ENCODE peak calls at places on chromosomes 3 and 15, in six cellular contexts. One of them, this sample, is unnamed.

GRCh38 chr3:194485471-194485875 is 1.3 kb downstream of the ATP13A3 start:
- DNase-seq in hepatocyte: no peak
- DNase-seq in A549: no peak
- DNase-seq in neuronal stem cell: no peak
- DNase-seq in PC-3: peak
- DNase-seq in HepG2: no peak
- DNase-seq in this sample: peak

GRCh38 chr3:64612916-64613526 is 74.8 kb downstream of the ADAMTS9 start:
- DNase-seq in HepG2: no peak
- DNase-seq in A549: no peak
- DNase-seq in PC-3: no peak
- DNase-seq in neuronal stem cell: no peak
- DNase-seq in hepatocyte: peak
- DNase-seq in this sample: no peak

GRCh38 chr3:171103185-171103584 is 76.7 kb upstream of the SLC2A2 start:
- DNase-seq in neuronal stem cell: no peak
- DNase-seq in hepatocyte: no peak
- DNase-seq in A549: no peak
- DNase-seq in PC-3: no peak
- DNase-seq in HepG2: no peak
- DNase-seq in this sample: no peak

GRCh38 chr15:86558678-86559077 is 479.0 kb downstream of the AGBL1 start:
- DNase-seq in neuronal stem cell: no peak
- DNase-seq in HepG2: no peak
- DNase-seq in hepatocyte: no peak
- DNase-seq in PC-3: no peak
- DNase-seq in A549: no peak
- DNase-seq in this sample: no peak

GRCh38 chr3:10837849-10838248 is 21.8 kb downstream of the SLC6A11 start:
- DNase-seq in PC-3: no peak
- DNase-seq in HepG2: no peak
- DNase-seq in neuronal stem cell: no peak
- DNase-seq in A549: no peak
- DNase-seq in hepatocyte: no peak
- DNase-seq in this sample: no peak

GRCh38 chr3:5145120-5145519 is 23.0 kb downstream of the ARL8B start:
- DNase-seq in A549: no peak
- DNase-seq in PC-3: no peak
- DNase-seq in neuronal stem cell: no peak
- DNase-seq in hepatocyte: no peak
- DNase-seq in HepG2: no peak
- DNase-seq in this sample: no peak

GRCh38 chr3:41419809-41420208 is 220.5 kb downstream of the CTNNB1 start:
- DNase-seq in A549: no peak
- DNase-seq in hepatocyte: no peak
- DNase-seq in HepG2: no peak
- DNase-seq in neuronal stem cell: no peak
- DNase-seq in PC-3: no peak
- DNase-seq in this sample: no peak

GRCh38 chr15:76903251-76903681 is 1.9 kb downstream of the SCAPER start:
- DNase-seq in neuronal stem cell: no peak
- DNase-seq in A549: no peak
- DNase-seq in hepatocyte: peak
- DNase-seq in HepG2: peak
- DNase-seq in PC-3: peak
- DNase-seq in this sample: peak

GRCh38 chr3:16290007-16290826 is 25.2 kb downstream of the OXNAD1 start:
- DNase-seq in HepG2: peak
- DNase-seq in hepatocyte: peak
- DNase-seq in PC-3: peak
- DNase-seq in A549: peak
- DNase-seq in neuronal stem cell: peak
- DNase-seq in this sample: peak

GRCh38 chr3:134494539-134494938 is 8.7 kb downstream of the CEP63 start:
- DNase-seq in neuronal stem cell: no peak
- DNase-seq in PC-3: no peak
- DNase-seq in HepG2: no peak
- DNase-seq in A549: no peak
- DNase-seq in hepatocyte: no peak
- DNase-seq in this sample: no peak

GRCh38 chr3:23949784-23950183 is 4.7 kb downstream of the NR1D2 start:
- DNase-seq in HepG2: peak
- DNase-seq in hepatocyte: peak
- DNase-seq in neuronal stem cell: no peak
- DNase-seq in PC-3: peak
- DNase-seq in A549: no peak
- DNase-seq in this sample: no peak

GRCh38 chr3:13221491-13221890 is 148.3 kb upstream of the IQSEC1 start:
- DNase-seq in HepG2: no peak
- DNase-seq in PC-3: no peak
- DNase-seq in A549: no peak
- DNase-seq in neuronal stem cell: no peak
- DNase-seq in hepatocyte: no peak
- DNase-seq in this sample: no peak

GRCh38 chr3:122577409-122578028 is at the start of gene PARP15:
- DNase-seq in hepatocyte: no peak
- DNase-seq in A549: no peak
- DNase-seq in PC-3: no peak
- DNase-seq in neuronal stem cell: no peak
- DNase-seq in HepG2: no peak
- DNase-seq in this sample: peak

GRCh38 chr3:81581966-81582599 is 179.4 kb downstream of the GBE1 start:
- DNase-seq in PC-3: peak
- DNase-seq in neuronal stem cell: no peak
- DNase-seq in hepatocyte: peak
- DNase-seq in HepG2: peak
- DNase-seq in A549: no peak
- DNase-seq in this sample: peak

GRCh38 chr15:71414778-71415177 is 299.5 kb downstream of the THSD4 start:
- DNase-seq in PC-3: peak
- DNase-seq in neuronal stem cell: no peak
- DNase-seq in A549: no peak
- DNase-seq in hepatocyte: no peak
- DNase-seq in HepG2: no peak
- DNase-seq in this sample: no peak

GRCh38 chr15:45521596-45522167 is 873 bp downstream of the SLC30A4 start:
- DNase-seq in neuronal stem cell: peak
- DNase-seq in PC-3: no peak
- DNase-seq in HepG2: peak
- DNase-seq in hepatocyte: peak
- DNase-seq in A549: no peak
- DNase-seq in this sample: peak

GRCh38 chr15:81619002-81619401 is 245.0 kb upstream of the TMC3 start:
- DNase-seq in neuronal stem cell: no peak
- DNase-seq in PC-3: no peak
- DNase-seq in A549: no peak
- DNase-seq in HepG2: no peak
- DNase-seq in hepatocyte: no peak
- DNase-seq in this sample: no peak

GRCh38 chr3:73530030-73530411 is 94.7 kb downstream of the PDZRN3 start:
- DNase-seq in PC-3: no peak
- DNase-seq in HepG2: no peak
- DNase-seq in A549: no peak
- DNase-seq in neuronal stem cell: no peak
- DNase-seq in hepatocyte: no peak
- DNase-seq in this sample: peak

GRCh38 chr15:68492855-68493254 is 60.9 kb upstream of the ITGA11 start:
- DNase-seq in neuronal stem cell: no peak
- DNase-seq in HepG2: no peak
- DNase-seq in A549: no peak
- DNase-seq in PC-3: no peak
- DNase-seq in hepatocyte: no peak
- DNase-seq in this sample: peak

GRCh38 chr3:120182613-120183524 is 88.6 kb upstream of the GSK3B start:
- DNase-seq in A549: no peak
- DNase-seq in hepatocyte: no peak
- DNase-seq in PC-3: peak
- DNase-seq in neuronal stem cell: no peak
- DNase-seq in HepG2: no peak
- DNase-seq in this sample: peak

GRCh38 chr3:99720985-99721632 is 82.7 kb downstream of the COL8A1 start:
- DNase-seq in neuronal stem cell: no peak
- DNase-seq in PC-3: peak
- DNase-seq in A549: no peak
- DNase-seq in HepG2: no peak
- DNase-seq in hepatocyte: no peak
- DNase-seq in this sample: peak

GRCh38 chr15:56820333-56820732 is 87.0 kb upstream of the ZNF280D start:
- DNase-seq in A549: no peak
- DNase-seq in neuronal stem cell: no peak
- DNase-seq in hepatocyte: no peak
- DNase-seq in HepG2: no peak
- DNase-seq in PC-3: no peak
- DNase-seq in this sample: no peak

GRCh38 chr3:1971780-1972179 is 126.9 kb upstream of the CNTN4 start:
- DNase-seq in hepatocyte: no peak
- DNase-seq in HepG2: no peak
- DNase-seq in PC-3: no peak
- DNase-seq in neuronal stem cell: no peak
- DNase-seq in A549: no peak
- DNase-seq in this sample: no peak

GRCh38 chr3:169573129-169573528 is 90.4 kb downstream of the MECOM start:
- DNase-seq in neuronal stem cell: no peak
- DNase-seq in HepG2: no peak
- DNase-seq in A549: no peak
- DNase-seq in PC-3: peak
- DNase-seq in hepatocyte: no peak
- DNase-seq in this sample: peak

GRCh38 chr3:152650177-152650576 is 184.8 kb upstream of the P2RY1 start:
- DNase-seq in PC-3: no peak
- DNase-seq in A549: no peak
- DNase-seq in HepG2: peak
- DNase-seq in neuronal stem cell: no peak
- DNase-seq in hepatocyte: no peak
- DNase-seq in this sample: peak

DNA sequence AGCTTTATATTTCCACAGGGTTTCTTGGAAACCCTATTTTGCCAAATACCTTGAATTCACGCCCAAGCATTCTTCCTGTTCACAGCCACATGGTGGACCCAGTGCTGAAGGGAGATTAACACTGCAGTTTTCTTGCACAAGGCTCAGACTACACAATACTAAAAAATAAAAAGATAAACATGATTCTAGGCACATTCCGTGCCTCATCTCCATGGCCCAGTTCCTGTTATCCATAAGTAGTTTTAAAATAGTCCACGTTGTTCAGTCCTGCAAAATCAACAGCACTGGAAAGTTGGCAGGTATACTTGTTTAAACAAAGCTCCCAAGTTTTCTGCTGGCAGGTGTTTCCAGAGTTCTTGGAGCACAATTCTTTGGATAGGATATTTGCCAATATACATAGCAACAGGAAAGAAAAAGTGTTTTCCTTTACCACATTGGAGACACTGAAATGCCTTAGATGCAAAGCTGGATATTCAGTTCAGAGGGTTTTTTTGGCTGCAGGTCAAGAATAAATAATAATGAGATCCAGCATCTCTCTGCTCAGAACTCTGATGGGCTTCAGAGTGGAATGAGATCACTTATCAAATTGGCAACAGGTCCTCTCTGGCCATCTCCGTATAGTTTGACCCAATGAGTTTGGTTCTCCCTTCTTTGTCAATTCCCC is 88.1 kb upstream of the TGFBR2 start:
- DNase-seq in HepG2: peak
- DNase-seq in PC-3: peak
- DNase-seq in hepatocyte: peak
- DNase-seq in neuronal stem cell: no peak
- DNase-seq in A549: peak
- DNase-seq in this sample: no peak
- H3K4me2 ChIP-seq in HepG2: peak
- H3K4me2 ChIP-seq in PC-3: no peak
- H3K4me2 ChIP-seq in hepatocyte: no peak
- H3K4me2 ChIP-seq in neuronal stem cell: no peak
- H3K4me2 ChIP-seq in A549: peak
- H3K4me2 ChIP-seq in this sample: no peak

DNA sequence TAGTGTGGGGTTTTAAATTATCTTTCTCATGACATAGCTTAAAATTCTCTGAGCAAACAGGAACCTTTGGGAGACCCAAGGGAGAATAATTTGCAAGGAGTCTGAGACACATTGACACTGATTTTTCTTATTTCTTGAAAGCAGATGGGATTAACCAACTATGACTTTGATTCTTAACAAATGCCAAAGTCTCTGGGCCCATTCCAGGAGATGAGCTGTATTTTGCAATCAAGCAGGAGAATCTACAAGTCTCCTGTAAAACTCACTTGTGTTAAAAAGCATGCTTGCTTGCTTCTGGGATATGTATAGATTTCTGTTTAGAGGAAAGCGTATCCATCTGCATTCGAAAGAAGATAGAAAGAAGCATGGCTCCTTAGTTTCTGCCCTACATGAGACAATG is 71.3 kb upstream of the STT3B start:
- DNase-seq in hepatocyte: no peak
- DNase-seq in HepG2: no peak
- DNase-seq in PC-3: no peak
- DNase-seq in neuronal stem cell: no peak
- DNase-seq in A549: no peak
- DNase-seq in this sample: peak
- H3K4me2 ChIP-seq in hepatocyte: no peak
- H3K4me2 ChIP-seq in HepG2: peak
- H3K4me2 ChIP-seq in PC-3: no peak
- H3K4me2 ChIP-seq in neuronal stem cell: no peak
- H3K4me2 ChIP-seq in A549: no peak
- H3K4me2 ChIP-seq in this sample: no peak

DNA sequence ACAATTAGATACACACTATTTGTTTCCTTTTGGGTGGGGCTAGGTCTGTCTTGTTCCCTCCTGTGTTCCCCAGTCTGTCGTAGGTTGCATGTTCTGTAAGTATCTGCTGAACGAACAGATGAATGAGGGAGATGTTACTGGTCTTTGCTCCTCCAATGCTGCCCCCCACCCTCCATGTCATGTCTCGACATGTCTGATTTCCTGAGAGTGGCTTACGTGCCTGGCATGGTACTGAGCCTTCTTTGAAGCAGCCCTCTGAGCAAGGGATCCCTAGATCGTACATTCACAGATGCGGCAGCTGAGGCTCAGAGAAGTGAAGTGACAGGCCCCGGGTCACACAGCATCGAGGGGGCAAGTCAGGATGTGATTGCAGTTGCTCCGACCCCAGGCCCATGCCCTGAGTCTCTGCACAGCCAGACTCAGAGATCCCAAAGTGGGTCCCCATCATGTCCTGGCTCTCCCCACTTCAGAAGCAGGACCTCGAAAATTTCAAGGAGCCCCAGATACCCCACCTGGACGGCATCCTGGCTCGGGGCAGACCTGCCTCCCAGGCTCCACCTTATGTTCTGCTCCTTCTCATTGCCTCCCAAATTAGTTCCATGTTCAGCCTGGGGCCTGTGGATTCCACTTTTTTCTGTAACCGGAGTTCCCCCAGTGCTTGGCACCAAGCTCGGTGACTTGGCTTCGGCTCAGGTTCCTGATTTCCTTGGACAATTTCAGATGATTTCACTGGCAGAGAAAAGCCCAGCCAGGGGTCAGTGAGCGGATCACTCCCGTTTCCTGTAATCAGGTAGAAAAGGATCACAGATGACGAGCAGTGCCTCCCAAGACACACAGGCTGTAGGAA is 24.7 kb downstream of the GOLGA6L2 start:
- DNase-seq in hepatocyte: no peak
- DNase-seq in neuronal stem cell: no peak
- DNase-seq in A549: no peak
- DNase-seq in PC-3: no peak
- DNase-seq in HepG2: no peak
- DNase-seq in this sample: no peak
- H3K4me2 ChIP-seq in hepatocyte: no peak
- H3K4me2 ChIP-seq in neuronal stem cell: no peak
- H3K4me2 ChIP-seq in A549: peak
- H3K4me2 ChIP-seq in PC-3: peak
- H3K4me2 ChIP-seq in HepG2: no peak
- H3K4me2 ChIP-seq in this sample: no peak

GRCh38 chr15:62474021-62474770 is 309.1 kb upstream of the C2CD4B start:
- DNase-seq in HepG2: no peak
- DNase-seq in hepatocyte: no peak
- DNase-seq in PC-3: no peak
- DNase-seq in A549: no peak
- DNase-seq in neuronal stem cell: no peak
- DNase-seq in this sample: no peak
- H3K4me2 ChIP-seq in HepG2: no peak
- H3K4me2 ChIP-seq in hepatocyte: no peak
- H3K4me2 ChIP-seq in PC-3: no peak
- H3K4me2 ChIP-seq in A549: no peak
- H3K4me2 ChIP-seq in neuronal stem cell: no peak
- H3K4me2 ChIP-seq in this sample: peak